ENCODE peak calls at places on chromosome 7, in seven cellular contexts. One of them, this sample, is unnamed.

GRCh38 chr7:107327986-107328569 is 141.8 kb upstream of the GPR22 start:
- DNase-seq in left lobe of liver: no peak
- DNase-seq in LoVo: no peak
- DNase-seq in caudate nucleus: no peak
- DNase-seq in activated T-cell treated with anti-CD3 and anti-CD28 coated beads, Interleukin-2, amount 50 U/mL, for 72 hours: no peak
- DNase-seq in Peyer's patch: no peak
- DNase-seq in fibroblast of the conjunctiva: peak
- DNase-seq in this sample: no peak

GRCh38 chr7:151876112-151876898 is 610 bp downstream of the PRKAG2 start:
- DNase-seq in fibroblast of the conjunctiva: no peak
- DNase-seq in activated T-cell treated with anti-CD3 and anti-CD28 coated beads, Interleukin-2, amount 50 U/mL, for 72 hours: peak
- DNase-seq in Peyer's patch: peak
- DNase-seq in caudate nucleus: no peak
- DNase-seq in left lobe of liver: peak
- DNase-seq in LoVo: peak
- DNase-seq in this sample: peak

GRCh38 chr7:157299613-157300405 is 37.0 kb upstream of the DNAJB6 start:
- DNase-seq in left lobe of liver: no peak
- DNase-seq in activated T-cell treated with anti-CD3 and anti-CD28 coated beads, Interleukin-2, amount 50 U/mL, for 72 hours: no peak
- DNase-seq in Peyer's patch: no peak
- DNase-seq in LoVo: peak
- DNase-seq in caudate nucleus: no peak
- DNase-seq in fibroblast of the conjunctiva: no peak
- DNase-seq in this sample: peak

GRCh38 chr7:22855049-22855392 is 32.4 kb upstream of the TOMM7 start:
- DNase-seq in activated T-cell treated with anti-CD3 and anti-CD28 coated beads, Interleukin-2, amount 50 U/mL, for 72 hours: no peak
- DNase-seq in caudate nucleus: no peak
- DNase-seq in LoVo: peak
- DNase-seq in Peyer's patch: no peak
- DNase-seq in left lobe of liver: no peak
- DNase-seq in fibroblast of the conjunctiva: no peak
- DNase-seq in this sample: no peak

GRCh38 chr7:152383341-152384234 is 52.2 kb downstream of the KMT2C start:
- DNase-seq in activated T-cell treated with anti-CD3 and anti-CD28 coated beads, Interleukin-2, amount 50 U/mL, for 72 hours: no peak
- DNase-seq in fibroblast of the conjunctiva: peak
- DNase-seq in Peyer's patch: no peak
- DNase-seq in LoVo: no peak
- DNase-seq in left lobe of liver: no peak
- DNase-seq in caudate nucleus: no peak
- DNase-seq in this sample: no peak

GRCh38 chr7:79453266-79453557 is 255 bp downstream of the MAGI2 start:
- DNase-seq in left lobe of liver: no peak
- DNase-seq in LoVo: no peak
- DNase-seq in fibroblast of the conjunctiva: no peak
- DNase-seq in activated T-cell treated with anti-CD3 and anti-CD28 coated beads, Interleukin-2, amount 50 U/mL, for 72 hours: no peak
- DNase-seq in caudate nucleus: no peak
- DNase-seq in Peyer's patch: no peak
- DNase-seq in this sample: no peak

GRCh38 chr7:111113263-111114017 is 22.5 kb downstream of the LRRN3 start:
- DNase-seq in LoVo: no peak
- DNase-seq in caudate nucleus: no peak
- DNase-seq in Peyer's patch: no peak
- DNase-seq in activated T-cell treated with anti-CD3 and anti-CD28 coated beads, Interleukin-2, amount 50 U/mL, for 72 hours: no peak
- DNase-seq in left lobe of liver: no peak
- DNase-seq in fibroblast of the conjunctiva: no peak
- DNase-seq in this sample: no peak

GRCh38 chr7:29609162-29610030 is 45.8 kb downstream of the PRR15 start:
- DNase-seq in activated T-cell treated with anti-CD3 and anti-CD28 coated beads, Interleukin-2, amount 50 U/mL, for 72 hours: no peak
- DNase-seq in caudate nucleus: no peak
- DNase-seq in left lobe of liver: no peak
- DNase-seq in Peyer's patch: no peak
- DNase-seq in LoVo: peak
- DNase-seq in fibroblast of the conjunctiva: no peak
- DNase-seq in this sample: no peak

This sample was measured in T-helper 9 cell.